ENCODE peak calls at places on chromosomes 7 and 10, in ten cellular contexts. One of them, this sample, is unnamed.

GRCh38 chr10:61452655-61453641 is at the start of gene TMEM26:
- DNase-seq in lower lobe of right lung: peak; percentile 52
- DNase-seq in pulmonary artery endothelial cell: no peak
- DNase-seq in SK-MEL-5: no peak
- DNase-seq in tibial artery: peak; percentile 28
- DNase-seq in Daoy: no peak
- DNase-seq in GM19239: peak; percentile 3
- DNase-seq in stimulated activated CD4-positive, alpha-beta T cell treated with anti-CD3 and anti-CD28 coated beads, TNF-alpha, amount 100 ng/mL, for 1 hour: no peak
- DNase-seq in EL: peak; percentile 65
- DNase-seq in GM06990: peak; percentile 8
- DNase-seq in this sample: no peak

GRCh38 chr7:10300557-10300956 is 673.1 kb upstream of the PHF14 start:
- DNase-seq in lower lobe of right lung: no peak
- DNase-seq in pulmonary artery endothelial cell: no peak
- DNase-seq in SK-MEL-5: no peak
- DNase-seq in tibial artery: no peak
- DNase-seq in Daoy: no peak
- DNase-seq in GM19239: no peak
- DNase-seq in stimulated activated CD4-positive, alpha-beta T cell treated with anti-CD3 and anti-CD28 coated beads, TNF-alpha, amount 100 ng/mL, for 1 hour: no peak
- DNase-seq in EL: no peak
- DNase-seq in GM06990: no peak
- DNase-seq in this sample: no peak

GRCh38 chr7:151351967-151352366 is 10.4 kb downstream of the NUB1 start:
- DNase-seq in lower lobe of right lung: no peak
- DNase-seq in pulmonary artery endothelial cell: no peak
- DNase-seq in SK-MEL-5: no peak
- DNase-seq in tibial artery: no peak
- DNase-seq in Daoy: no peak
- DNase-seq in GM19239: no peak
- DNase-seq in stimulated activated CD4-positive, alpha-beta T cell treated with anti-CD3 and anti-CD28 coated beads, TNF-alpha, amount 100 ng/mL, for 1 hour: peak; percentile 12
- DNase-seq in EL: no peak
- DNase-seq in GM06990: peak; percentile 57
- DNase-seq in this sample: no peak

GRCh38 chr7:150481207-150481920 is 30.9 kb downstream of the GIMAP8 start:
- DNase-seq in lower lobe of right lung: no peak
- DNase-seq in pulmonary artery endothelial cell: no peak
- DNase-seq in SK-MEL-5: no peak
- DNase-seq in tibial artery: no peak
- DNase-seq in Daoy: no peak
- DNase-seq in GM19239: no peak
- DNase-seq in stimulated activated CD4-positive, alpha-beta T cell treated with anti-CD3 and anti-CD28 coated beads, TNF-alpha, amount 100 ng/mL, for 1 hour: peak; percentile 27
- DNase-seq in EL: no peak
- DNase-seq in GM06990: no peak
- DNase-seq in this sample: no peak

GRCh38 chr7:129426482-129426881 is 7.8 kb upstream of the STRIP2 start:
- DNase-seq in lower lobe of right lung: no peak
- DNase-seq in pulmonary artery endothelial cell: no peak
- DNase-seq in SK-MEL-5: no peak
- DNase-seq in tibial artery: no peak
- DNase-seq in Daoy: no peak
- DNase-seq in GM19239: no peak
- DNase-seq in stimulated activated CD4-positive, alpha-beta T cell treated with anti-CD3 and anti-CD28 coated beads, TNF-alpha, amount 100 ng/mL, for 1 hour: no peak
- DNase-seq in EL: no peak
- DNase-seq in GM06990: no peak
- DNase-seq in this sample: no peak

GRCh38 chr10:103465411-103466179 is 6.9 kb upstream of the CALHM1 start:
- DNase-seq in lower lobe of right lung: no peak
- DNase-seq in pulmonary artery endothelial cell: no peak
- DNase-seq in SK-MEL-5: no peak
- DNase-seq in tibial artery: no peak
- DNase-seq in Daoy: no peak
- DNase-seq in GM19239: no peak
- DNase-seq in stimulated activated CD4-positive, alpha-beta T cell treated with anti-CD3 and anti-CD28 coated beads, TNF-alpha, amount 100 ng/mL, for 1 hour: no peak
- DNase-seq in EL: no peak
- DNase-seq in GM06990: no peak
- DNase-seq in this sample: no peak

GRCh38 chr7:29479606-29480200 is 83.9 kb upstream of the PRR15 start:
- DNase-seq in lower lobe of right lung: no peak
- DNase-seq in pulmonary artery endothelial cell: no peak
- DNase-seq in SK-MEL-5: peak; percentile 70
- DNase-seq in tibial artery: no peak
- DNase-seq in Daoy: no peak
- DNase-seq in GM19239: no peak
- DNase-seq in stimulated activated CD4-positive, alpha-beta T cell treated with anti-CD3 and anti-CD28 coated beads, TNF-alpha, amount 100 ng/mL, for 1 hour: no peak
- DNase-seq in EL: no peak
- DNase-seq in GM06990: no peak
- DNase-seq in this sample: peak; percentile 43

GRCh38 chr7:39589323-39590111 is 23.3 kb downstream of the YAE1 start:
- DNase-seq in lower lobe of right lung: no peak
- DNase-seq in pulmonary artery endothelial cell: peak; percentile 94
- DNase-seq in SK-MEL-5: peak; percentile 97
- DNase-seq in tibial artery: no peak
- DNase-seq in Daoy: peak; percentile 94
- DNase-seq in GM19239: no peak
- DNase-seq in stimulated activated CD4-positive, alpha-beta T cell treated with anti-CD3 and anti-CD28 coated beads, TNF-alpha, amount 100 ng/mL, for 1 hour: peak; percentile 42
- DNase-seq in EL: peak; percentile 88
- DNase-seq in GM06990: peak; percentile 28
- DNase-seq in this sample: no peak

GRCh38 chr10:44180321-44181154 is 204.4 kb downstream of the CXCL12 start:
- DNase-seq in lower lobe of right lung: no peak
- DNase-seq in pulmonary artery endothelial cell: no peak
- DNase-seq in SK-MEL-5: peak; percentile 81
- DNase-seq in tibial artery: peak; percentile 58
- DNase-seq in Daoy: peak; percentile 86
- DNase-seq in GM19239: no peak
- DNase-seq in stimulated activated CD4-positive, alpha-beta T cell treated with anti-CD3 and anti-CD28 coated beads, TNF-alpha, amount 100 ng/mL, for 1 hour: no peak
- DNase-seq in EL: peak; percentile 98
- DNase-seq in GM06990: no peak
- DNase-seq in this sample: no peak